ENCODE peak calls at places on chromosomes 1 and 21, in six cellular contexts. One of them, this sample, is unnamed.

GRCh38 chr1:15799004-15799867 is 8.2 kb downstream of the UQCRHL start:
- DNase-seq in brain microvascular endothelial cell: peak; percentile 97
- DNase-seq in IMR-90: peak; percentile 96
- DNase-seq in AG10803: peak; percentile 98
- DNase-seq in ascending aorta: peak; percentile 81
- DNase-seq in HCT116: peak; percentile 83
- DNase-seq in this sample: peak; percentile 99

GRCh38 chr1:66576645-66577044 is 42.7 kb downstream of the SGIP1 start:
- DNase-seq in brain microvascular endothelial cell: peak; percentile 78
- DNase-seq in IMR-90: peak; percentile 71
- DNase-seq in AG10803: no peak
- DNase-seq in ascending aorta: no peak
- DNase-seq in HCT116: no peak
- DNase-seq in this sample: no peak

GRCh38 chr1:94537254-94537653 is 4.3 kb downstream of the F3 start:
- DNase-seq in brain microvascular endothelial cell: no peak
- DNase-seq in IMR-90: no peak
- DNase-seq in AG10803: no peak
- DNase-seq in ascending aorta: no peak
- DNase-seq in HCT116: no peak
- DNase-seq in this sample: no peak

GRCh38 chr1:79667848-79668696 is 661.5 kb upstream of the ADGRL4 start:
- DNase-seq in brain microvascular endothelial cell: no peak
- DNase-seq in IMR-90: no peak
- DNase-seq in AG10803: no peak
- DNase-seq in ascending aorta: no peak
- DNase-seq in HCT116: no peak
- DNase-seq in this sample: no peak

GRCh38 chr1:230030122-230030821 is 36.8 kb upstream of the GALNT2 start:
- DNase-seq in brain microvascular endothelial cell: no peak
- DNase-seq in IMR-90: no peak
- DNase-seq in AG10803: no peak
- DNase-seq in ascending aorta: no peak
- DNase-seq in HCT116: no peak
- DNase-seq in this sample: no peak

GRCh38 chr1:7539772-7540175 is 231.3 kb upstream of the VAMP3 start:
- DNase-seq in brain microvascular endothelial cell: peak; percentile 15
- DNase-seq in IMR-90: peak; percentile 40
- DNase-seq in AG10803: no peak
- DNase-seq in ascending aorta: no peak
- DNase-seq in HCT116: peak; percentile 67
- DNase-seq in this sample: no peak

GRCh38 chr1:51268675-51269033 is 32.6 kb downstream of the RNF11 start:
- DNase-seq in brain microvascular endothelial cell: no peak
- DNase-seq in IMR-90: no peak
- DNase-seq in AG10803: peak; percentile 39
- DNase-seq in ascending aorta: no peak
- DNase-seq in HCT116: no peak
- DNase-seq in this sample: peak; percentile 27

GRCh38 chr1:43206721-43207228 is 34.6 kb downstream of the CFAP57 start:
- DNase-seq in brain microvascular endothelial cell: peak; percentile 95
- DNase-seq in IMR-90: peak; percentile 98
- DNase-seq in AG10803: peak; percentile 99
- DNase-seq in ascending aorta: no peak
- DNase-seq in HCT116: peak; percentile 68
- DNase-seq in this sample: peak; percentile 98

GRCh38 chr1:180269848-180270766 is 40.0 kb downstream of the LHX4 start:
- DNase-seq in brain microvascular endothelial cell: no peak
- DNase-seq in IMR-90: no peak
- DNase-seq in AG10803: no peak
- DNase-seq in ascending aorta: no peak
- DNase-seq in HCT116: no peak
- DNase-seq in this sample: no peak

GRCh38 chr1:89823679-89824292 is 3.0 kb downstream of the LRRC8D start:
- DNase-seq in brain microvascular endothelial cell: no peak
- DNase-seq in IMR-90: no peak
- DNase-seq in AG10803: no peak
- DNase-seq in ascending aorta: no peak
- DNase-seq in HCT116: no peak
- DNase-seq in this sample: no peak

GRCh38 chr1:18731148-18731547 is 100.5 kb downstream of the PAX7 start:
- DNase-seq in brain microvascular endothelial cell: no peak
- DNase-seq in IMR-90: no peak
- DNase-seq in AG10803: no peak
- DNase-seq in ascending aorta: no peak
- DNase-seq in HCT116: no peak
- DNase-seq in this sample: no peak

GRCh38 chr1:175927944-175928343 is 184.5 kb upstream of the TNR start:
- DNase-seq in brain microvascular endothelial cell: no peak
- DNase-seq in IMR-90: no peak
- DNase-seq in AG10803: no peak
- DNase-seq in ascending aorta: no peak
- DNase-seq in HCT116: no peak
- DNase-seq in this sample: peak; percentile 4

GRCh38 chr1:209383422-209383821 is 200.1 kb upstream of the CAMK1G start:
- DNase-seq in brain microvascular endothelial cell: no peak
- DNase-seq in IMR-90: no peak
- DNase-seq in AG10803: no peak
- DNase-seq in ascending aorta: no peak
- DNase-seq in HCT116: no peak
- DNase-seq in this sample: peak; percentile 24

GRCh38 chr1:62407398-62408009 is 29.3 kb upstream of the USP1 start:
- DNase-seq in brain microvascular endothelial cell: peak; percentile 45
- DNase-seq in IMR-90: peak; percentile 55
- DNase-seq in AG10803: peak; percentile 59
- DNase-seq in ascending aorta: no peak
- DNase-seq in HCT116: peak; percentile 33
- DNase-seq in this sample: peak; percentile 21

GRCh38 chr1:226062558-226063361 is at the start of gene H3-3A:
- DNase-seq in brain microvascular endothelial cell: peak; percentile 94
- DNase-seq in IMR-90: peak; percentile 90
- DNase-seq in AG10803: peak; percentile 94
- DNase-seq in ascending aorta: peak; percentile 92
- DNase-seq in HCT116: peak; percentile 79
- DNase-seq in this sample: peak; percentile 98

GRCh38 chr21:36511484-36512227 is 31.7 kb upstream of the CLDN14 start:
- DNase-seq in brain microvascular endothelial cell: no peak
- DNase-seq in IMR-90: peak; percentile 11
- DNase-seq in AG10803: peak; percentile 75
- DNase-seq in ascending aorta: no peak
- DNase-seq in HCT116: no peak
- DNase-seq in this sample: peak; percentile 52

GRCh38 chr1:47776554-47777156 is 220.5 kb downstream of the TRABD2B start:
- DNase-seq in brain microvascular endothelial cell: no peak
- DNase-seq in IMR-90: no peak
- DNase-seq in AG10803: no peak
- DNase-seq in ascending aorta: no peak
- DNase-seq in HCT116: no peak
- DNase-seq in this sample: no peak

GRCh38 chr1:3456449-3456963 is 2.0 kb downstream of the ARHGEF16 start:
- DNase-seq in brain microvascular endothelial cell: no peak
- DNase-seq in IMR-90: no peak
- DNase-seq in AG10803: no peak
- DNase-seq in ascending aorta: no peak
- DNase-seq in HCT116: no peak
- DNase-seq in this sample: no peak

GRCh38 chr1:245599413-245600174 is 444.8 kb downstream of the KIF26B start:
- DNase-seq in brain microvascular endothelial cell: peak; percentile 31
- DNase-seq in IMR-90: peak; percentile 94
- DNase-seq in AG10803: peak; percentile 97
- DNase-seq in ascending aorta: no peak
- DNase-seq in HCT116: no peak
- DNase-seq in this sample: peak; percentile 76

GRCh38 chr21:42447732-42448131 is 44.0 kb downstream of the UBASH3A start:
- DNase-seq in brain microvascular endothelial cell: no peak
- DNase-seq in IMR-90: no peak
- DNase-seq in AG10803: no peak
- DNase-seq in ascending aorta: no peak
- DNase-seq in HCT116: no peak
- DNase-seq in this sample: no peak

GRCh38 chr1:244010191-244010590 is 40.9 kb upstream of the ZBTB18 start:
- DNase-seq in brain microvascular endothelial cell: no peak
- DNase-seq in IMR-90: peak; percentile 22
- DNase-seq in AG10803: no peak
- DNase-seq in ascending aorta: no peak
- DNase-seq in HCT116: no peak
- DNase-seq in this sample: no peak

GRCh38 chr1:169513208-169513607 is 27.5 kb upstream of the SLC19A2 start:
- DNase-seq in brain microvascular endothelial cell: no peak
- DNase-seq in IMR-90: no peak
- DNase-seq in AG10803: peak; percentile 27
- DNase-seq in ascending aorta: no peak
- DNase-seq in HCT116: no peak
- DNase-seq in this sample: peak; percentile 54

DNA sequence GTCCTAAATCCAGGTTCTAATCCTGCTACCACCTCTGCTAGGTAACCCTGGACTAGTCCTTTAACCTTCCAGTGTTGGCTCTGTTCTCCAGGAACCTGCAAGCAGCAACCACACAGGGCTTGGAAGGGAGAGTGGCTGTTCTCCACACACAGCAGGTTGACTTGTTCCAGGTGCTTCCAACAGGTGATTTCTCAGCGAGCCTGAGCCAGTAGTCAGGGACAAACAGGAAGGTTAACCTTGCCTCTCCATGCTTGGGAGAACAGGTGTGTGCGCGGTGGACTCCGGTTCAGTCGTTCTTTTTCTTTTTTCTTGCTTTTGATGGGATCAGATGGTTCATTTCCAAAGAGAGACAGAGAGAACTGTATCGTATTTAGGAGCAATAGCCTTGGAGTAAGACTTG is 808 bp upstream of the CACHD1 start:
- DNase-seq in brain microvascular endothelial cell: no peak
- DNase-seq in IMR-90: no peak
- DNase-seq in AG10803: no peak
- DNase-seq in ascending aorta: no peak
- DNase-seq in HCT116: no peak
- DNase-seq in this sample: no peak
- H3K4me3 ChIP-seq in brain microvascular endothelial cell: no peak overlapping the region
- H3K4me3 ChIP-seq in IMR-90: no peak overlapping the region
- H3K4me3 ChIP-seq in AG10803: no peak overlapping the region
- H3K4me3 ChIP-seq in ascending aorta: peak overlapping the region; percentile 82
- H3K4me3 ChIP-seq in HCT116: no peak overlapping the region
- H3K4me3 ChIP-seq in this sample: peak overlapping the region; percentile 84

GRCh38 chr21:22438428-22439086 is 1440.3 kb downstream of the NCAM2 start:
- DNase-seq in brain microvascular endothelial cell: no peak
- DNase-seq in IMR-90: no peak
- DNase-seq in AG10803: no peak
- DNase-seq in ascending aorta: no peak
- DNase-seq in HCT116: no peak
- DNase-seq in this sample: no peak
- TF ChIP-seq CTCF in brain microvascular endothelial cell: no peak
- TF ChIP-seq CTCF in IMR-90: no peak
- TF ChIP-seq CTCF in AG10803: no peak
- TF ChIP-seq CTCF in ascending aorta: no peak
- TF ChIP-seq CTCF in HCT116: no peak
- TF ChIP-seq CTCF in this sample: no peak

GRCh38 chr1:27087371-27087941 is 67.5 kb downstream of the SLC9A1 start:
- DNase-seq in brain microvascular endothelial cell: no peak
- DNase-seq in IMR-90: no peak
- DNase-seq in AG10803: no peak
- DNase-seq in ascending aorta: no peak
- DNase-seq in HCT116: no peak
- DNase-seq in this sample: no peak

GRCh38 chr1:27086026-27086425 is 68.9 kb downstream of the SLC9A1 start:
- DNase-seq in brain microvascular endothelial cell: no peak
- DNase-seq in IMR-90: no peak
- DNase-seq in AG10803: no peak
- DNase-seq in ascending aorta: no peak
- DNase-seq in HCT116: no peak
- DNase-seq in this sample: no peak

GRCh38 chr1:27086628-27087027 is 68.3 kb downstream of the SLC9A1 start:
- DNase-seq in brain microvascular endothelial cell: no peak
- DNase-seq in IMR-90: no peak
- DNase-seq in AG10803: no peak
- DNase-seq in ascending aorta: no peak
- DNase-seq in HCT116: no peak
- DNase-seq in this sample: no peak

GRCh38 chr1:27092888-27093287 is 62.0 kb downstream of the SLC9A1 start:
- DNase-seq in brain microvascular endothelial cell: no peak
- DNase-seq in IMR-90: no peak
- DNase-seq in AG10803: no peak
- DNase-seq in ascending aorta: no peak
- DNase-seq in HCT116: no peak
- DNase-seq in this sample: no peak

GRCh38 chr1:27090921-27091320 is 64.0 kb downstream of the SLC9A1 start:
- DNase-seq in brain microvascular endothelial cell: no peak
- DNase-seq in IMR-90: no peak
- DNase-seq in AG10803: no peak
- DNase-seq in ascending aorta: no peak
- DNase-seq in HCT116: no peak
- DNase-seq in this sample: no peak
- H3K4me3 ChIP-seq in brain microvascular endothelial cell: no peak overlapping the region
- H3K4me3 ChIP-seq in IMR-90: no peak overlapping the region
- H3K4me3 ChIP-seq in AG10803: no peak overlapping the region
- H3K4me3 ChIP-seq in ascending aorta: no peak overlapping the region
- H3K4me3 ChIP-seq in HCT116: no peak overlapping the region
- H3K4me3 ChIP-seq in this sample: no peak overlapping the region

GRCh38 chr1:150535511-150536281 is 13.5 kb upstream of the ADAMTSL4 start:
- DNase-seq in brain microvascular endothelial cell: no peak
- DNase-seq in IMR-90: peak; percentile 60
- DNase-seq in AG10803: peak; percentile 94
- DNase-seq in ascending aorta: no peak
- DNase-seq in HCT116: no peak
- DNase-seq in this sample: no peak

GRCh38 chr1:150530491-150531159 is 15.1 kb downstream of the FALEC start:
- DNase-seq in brain microvascular endothelial cell: no peak
- DNase-seq in IMR-90: no peak
- DNase-seq in AG10803: no peak
- DNase-seq in ascending aorta: no peak
- DNase-seq in HCT116: no peak
- DNase-seq in this sample: no peak

GRCh38 chr1:150534002-150534401 is 15.2 kb upstream of the ADAMTSL4 start:
- DNase-seq in brain microvascular endothelial cell: no peak
- DNase-seq in IMR-90: no peak
- DNase-seq in AG10803: no peak
- DNase-seq in ascending aorta: no peak
- DNase-seq in HCT116: no peak
- DNase-seq in this sample: no peak

GRCh38 chr1:150528997-150529396 is 13.4 kb downstream of the FALEC start:
- DNase-seq in brain microvascular endothelial cell: no peak
- DNase-seq in IMR-90: peak; percentile 81
- DNase-seq in AG10803: peak; percentile 85
- DNase-seq in ascending aorta: no peak
- DNase-seq in HCT116: no peak
- DNase-seq in this sample: peak; percentile 79

GRCh38 chr1:150532860-150533259 is 16.3 kb upstream of the ADAMTSL4 start:
- DNase-seq in brain microvascular endothelial cell: no peak
- DNase-seq in IMR-90: no peak
- DNase-seq in AG10803: no peak
- DNase-seq in ascending aorta: no peak
- DNase-seq in HCT116: no peak
- DNase-seq in this sample: no peak
- TF ChIP-seq CTCF in brain microvascular endothelial cell: no peak
- TF ChIP-seq CTCF in IMR-90: no peak
- TF ChIP-seq CTCF in AG10803: no peak
- TF ChIP-seq CTCF in ascending aorta: no peak
- TF ChIP-seq CTCF in HCT116: no peak
- TF ChIP-seq CTCF in this sample: no peak

This sample was measured in foreskin fibroblast.